ENCODE peak calls at places on chromosomes 2 and 18, in eight cellular contexts. A is sigmoid colon, B is mammary epithelial cell, L is adrenal gland, Y is brain microvascular endothelial cell, Q is fibroblast of lung, P is HL-60, V is tibial artery. H is an unnamed sample.

GRCh38 chr2:182280128-182280527 is 146.7 kb downstream of the PDE1A start:
- DNase-seq in A (no peak), B (peak), L (no peak), Y (peak), Q (peak), P (no peak), V (no peak), H (no peak)

GRCh38 chr2:173028141-173028540 is 47.5 kb upstream of the MAP3K20 start:
- DNase-seq in A (no peak), B (no peak), L (no peak), Y (no peak), Q (no peak), P (no peak), V (no peak), H (no peak)

GRCh38 chr2:137969876-137970275 is 5.6 kb downstream of the HNMT start:
- DNase-seq in A (no peak), B (no peak), L (no peak), Y (no peak), Q (no peak), P (no peak), V (no peak), H (no peak)

GRCh38 chr2:181025004-181025403 is 44.6 kb downstream of the UBE2E3 start:
- DNase-seq in A (no peak), B (no peak), L (no peak), Y (no peak), Q (no peak), P (no peak), V (no peak), H (no peak)

GRCh38 chr2:1947316-1947715 is 203.0 kb upstream of the PXDN start:
- DNase-seq in A (peak), B (no peak), L (no peak), Y (no peak), Q (no peak), P (no peak), V (no peak), H (no peak)

GRCh38 chr2:60556998-60557955 is 3.8 kb upstream of the BCL11A start:
- DNase-seq in A (no peak), B (no peak), L (no peak), Y (no peak), Q (no peak), P (no peak), V (no peak), H (no peak)

GRCh38 chr2:46050027-46050426 is 247.2 kb upstream of the EPAS1 start:
- DNase-seq in A (no peak), B (no peak), L (no peak), Y (no peak), Q (no peak), P (no peak), V (peak), H (no peak)

GRCh38 chr2:100365434-100365833 is 43.1 kb upstream of the LONRF2 start:
- DNase-seq in A (no peak), B (peak), L (peak), Y (peak), Q (peak), P (no peak), V (no peak), H (peak)

GRCh38 chr2:173359231-173359630 is 4.6 kb downstream of the CDCA7 start:
- DNase-seq in A (no peak), B (no peak), L (no peak), Y (no peak), Q (peak), P (no peak), V (no peak), H (no peak)

GRCh38 chr18:77006305-77007175 is 126.0 kb downstream of the MBP start:
- DNase-seq in A (no peak), B (no peak), L (peak), Y (no peak), Q (no peak), P (peak), V (no peak), H (no peak)

GRCh38 chr18:55353806-55354205 is 234.2 kb downstream of the TCF4 start:
- DNase-seq in A (no peak), B (no peak), L (no peak), Y (no peak), Q (peak), P (no peak), V (no peak), H (no peak)

GRCh38 chr2:190165491-190165890 is 103.0 kb upstream of the MSTN start:
- DNase-seq in A (no peak), B (no peak), L (no peak), Y (no peak), Q (no peak), P (no peak), V (no peak), H (no peak)

GRCh38 chr2:36407403-36407802 is 51.8 kb downstream of the CRIM1 start:
- DNase-seq in A (no peak), B (no peak), L (no peak), Y (no peak), Q (no peak), P (no peak), V (no peak), H (no peak)

GRCh38 chr2:133193544-133193943 is 374.7 kb downstream of the NCKAP5 start:
- DNase-seq in A (no peak), B (no peak), L (no peak), Y (no peak), Q (no peak), P (no peak), V (no peak), H (no peak)

GRCh38 chr2:222298311-222299150 is at the start of gene PAX3:
- DNase-seq in A (no peak), B (no peak), L (no peak), Y (no peak), Q (peak), P (no peak), V (no peak), H (no peak)
- H3K27ac ChIP-seq in A (no peak), B (no peak), L (no peak), Y (no peak), Q (no peak), P (no peak), V (peak), H (no peak)

GRCh38 chr2:84631985-84632384 is 115.7 kb downstream of the DNAH6 start:
- DNase-seq in A (no peak), B (no peak), L (no peak), Y (no peak), Q (no peak), P (no peak), V (no peak), H (no peak)
- H3K27ac ChIP-seq in A (no peak), B (no peak), L (no peak), Y (no peak), Q (no peak), P (no peak), V (no peak), H (no peak)

GRCh38 chr2:171034315-171034714 is 105.3 kb downstream of the GORASP2 start:
- DNase-seq in A (no peak), B (peak), L (no peak), Y (no peak), Q (no peak), P (no peak), V (no peak), H (peak)

GRCh38 chr2:171042253-171042969 is 113.4 kb downstream of the GORASP2 start:
- DNase-seq in A (no peak), B (no peak), L (no peak), Y (no peak), Q (no peak), P (no peak), V (no peak), H (no peak)

DNA sequence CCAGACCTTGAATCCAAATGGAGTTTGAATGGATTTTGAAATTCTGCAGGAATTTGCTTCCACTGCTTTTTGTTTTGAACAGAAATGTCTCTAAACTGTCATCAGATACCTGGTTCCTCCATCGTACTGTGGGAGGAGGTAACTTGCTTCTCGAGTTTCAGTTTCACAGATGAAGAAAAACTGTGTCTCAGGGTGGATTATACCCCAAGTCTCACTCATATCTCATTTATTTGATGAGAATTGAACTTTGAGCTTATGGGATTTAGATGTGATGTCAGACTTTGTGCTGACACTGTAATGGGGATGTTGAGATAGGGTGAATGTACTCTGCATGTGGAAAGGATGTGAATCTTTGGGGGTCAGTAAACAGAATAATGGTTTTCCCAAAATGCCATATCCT is 107.5 kb downstream of the GORASP2 start:
- DNase-seq in A (no peak), B (no peak), L (no peak), Y (no peak), Q (no peak), P (no peak), V (no peak), H (no peak)
- H3K27ac ChIP-seq in A (no peak), B (no peak), L (no peak), Y (no peak), Q (no peak), P (no peak), V (no peak), H (no peak)

DNA sequence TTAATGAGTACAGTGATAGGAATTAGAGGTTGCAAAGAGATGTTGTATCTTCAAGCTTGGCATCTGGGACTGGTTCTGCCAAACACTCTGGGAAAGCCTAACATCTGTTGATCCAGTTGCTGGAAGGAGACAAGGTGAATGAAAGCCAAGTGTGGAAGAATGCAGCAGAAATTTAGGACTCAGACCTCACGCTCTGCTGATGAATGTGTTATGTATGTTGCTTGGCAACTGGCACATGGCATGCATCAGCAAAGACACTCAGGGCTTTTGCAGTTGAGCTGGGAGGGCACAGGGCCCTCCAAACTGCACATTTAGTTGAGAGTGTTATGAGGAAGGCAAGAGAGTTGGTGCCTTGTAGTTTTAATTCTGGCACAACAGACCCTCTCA is 105.5 kb downstream of the COLEC12 start:
- DNase-seq in A (peak), B (no peak), L (no peak), Y (peak), Q (peak), P (no peak), V (no peak), H (no peak)
- H3K27ac ChIP-seq in A (peak), B (no peak), L (no peak), Y (peak), Q (peak), P (no peak), V (peak), H (no peak)

DNA sequence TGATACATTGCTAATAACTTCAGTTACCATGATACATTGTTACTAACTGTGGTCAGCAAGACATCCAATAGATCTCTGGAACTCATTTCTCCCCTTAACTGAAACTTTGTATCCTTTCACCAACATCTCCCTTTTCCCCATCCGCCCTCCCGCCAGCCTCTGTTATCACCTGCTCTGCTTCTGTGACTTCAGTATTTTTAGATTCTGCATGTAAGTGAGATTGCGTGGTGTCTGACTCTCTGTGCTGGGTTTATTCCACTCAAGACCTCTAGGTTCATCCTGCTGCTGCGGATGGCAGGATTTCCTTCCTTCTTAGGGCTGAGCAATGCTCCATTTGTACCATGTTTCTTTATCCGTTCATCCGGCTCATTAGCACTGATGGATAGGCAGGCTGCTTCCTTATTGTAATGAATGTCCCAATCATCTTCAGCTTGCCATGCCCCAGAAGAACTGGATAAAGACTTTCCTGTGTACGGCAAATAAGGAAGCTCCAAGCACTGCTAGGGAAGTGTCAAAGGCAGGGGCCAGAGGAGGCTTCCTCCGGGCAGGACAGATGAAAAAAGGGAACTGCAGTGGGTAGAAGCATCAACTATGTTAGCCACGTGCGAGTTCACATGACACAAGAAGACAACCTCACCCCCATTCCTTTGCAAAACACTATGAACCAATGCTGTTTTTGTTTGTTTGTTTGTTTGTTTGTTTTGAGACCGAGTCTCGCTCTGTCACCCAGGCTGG is 113.4 kb downstream of the EIPR1 start:
- DNase-seq in A (no peak), B (no peak), L (peak), Y (no peak), Q (no peak), P (peak), V (peak), H (no peak)
- H3K27ac ChIP-seq in A (no peak), B (no peak), L (no peak), Y (no peak), Q (no peak), P (no peak), V (no peak), H (no peak)

GRCh38 chr2:144515425-144515693 is 4.6 kb downstream of the ZEB2 start:
- DNase-seq in A (no peak), B (no peak), L (no peak), Y (no peak), Q (no peak), P (no peak), V (no peak), H (no peak)
- H3K27ac ChIP-seq in A (peak), B (no peak), L (peak), Y (peak), Q (peak), P (peak), V (peak), H (no peak)

GRCh38 chr2:216713691-216714411 is 18.5 kb upstream of the IGFBP5 start:
- DNase-seq in A (peak), B (peak), L (no peak), Y (peak), Q (peak), P (no peak), V (peak), H (peak)
- H3K27ac ChIP-seq in A (peak), B (peak), L (no peak), Y (no peak), Q (peak), P (no peak), V (peak), H (peak)

GRCh38 chr2:164764474-164764873 is 77.1 kb downstream of the COBLL1 start:
- DNase-seq in A (no peak), B (no peak), L (peak), Y (no peak), Q (no peak), P (no peak), V (no peak), H (no peak)

GRCh38 chr2:164761737-164762460 is 79.7 kb downstream of the COBLL1 start:
- DNase-seq in A (no peak), B (peak), L (no peak), Y (no peak), Q (no peak), P (no peak), V (no peak), H (no peak)

GRCh38 chr2:164764996-164765395 is 76.6 kb downstream of the COBLL1 start:
- DNase-seq in A (no peak), B (no peak), L (no peak), Y (peak), Q (peak), P (no peak), V (no peak), H (no peak)

GRCh38 chr2:164766217-164766616 is 75.4 kb downstream of the COBLL1 start:
- DNase-seq in A (no peak), B (no peak), L (no peak), Y (no peak), Q (no peak), P (no peak), V (no peak), H (no peak)

GRCh38 chr2:164763431-164763830 is 78.2 kb downstream of the COBLL1 start:
- DNase-seq in A (no peak), B (no peak), L (no peak), Y (no peak), Q (no peak), P (no peak), V (no peak), H (no peak)
- H3K27ac ChIP-seq in A (no peak), B (no peak), L (no peak), Y (no peak), Q (no peak), P (no peak), V (no peak), H (no peak)

GRCh38 chr2:69985684-69986083 is 24.3 kb upstream of the ASPRV1 start:
- DNase-seq in A (no peak), B (peak), L (peak), Y (no peak), Q (no peak), P (peak), V (peak), H (no peak)

GRCh38 chr2:69989422-69990128 is 28.1 kb upstream of the ASPRV1 start:
- DNase-seq in A (peak), B (no peak), L (no peak), Y (no peak), Q (no peak), P (no peak), V (no peak), H (peak)

GRCh38 chr2:69989017-69989416 is 27.6 kb upstream of the ASPRV1 start:
- DNase-seq in A (peak), B (no peak), L (no peak), Y (no peak), Q (no peak), P (no peak), V (no peak), H (no peak)

GRCh38 chr2:69988086-69988635 is 26.7 kb upstream of the ASPRV1 start:
- DNase-seq in A (no peak), B (no peak), L (no peak), Y (no peak), Q (no peak), P (no peak), V (no peak), H (no peak)

GRCh38 chr2:69986691-69987090 is 25.3 kb upstream of the ASPRV1 start:
- DNase-seq in A (no peak), B (no peak), L (no peak), Y (no peak), Q (no peak), P (no peak), V (no peak), H (no peak)
- H3K27ac ChIP-seq in A (no peak), B (no peak), L (no peak), Y (no peak), Q (no peak), P (peak), V (no peak), H (no peak)

H was measured in epithelial cell of prostate.